ENCODE peak calls at places on chromosomes 4 and X, in six cellular contexts. U is mammary epithelial cell; Y is IMR-90; N is tibial artery; X is esophagus squamous epithelium; K is CD8-positive, alpha-beta memory T cell. F is an unnamed sample. For H3K9me3, the result is how much of the 10 kb centered on the place peaks cover.

GRCh38 chrX:68807818-68808217 is 21.0 kb upstream of the EFNB1 start:
- DNase-seq in U (no peak), Y (no peak), N (no peak), X (no peak), K (no peak), F (no peak)

GRCh38 chr4:185534850-185535761 is at the start of gene PDLIM3:
- DNase-seq in U (peak), Y (peak), N (peak), X (no peak), K (no peak), F (no peak)

GRCh38 chr4:40621592-40622512 is 7.8 kb downstream of the RBM47 start:
- DNase-seq in U (peak), Y (peak), N (peak), X (peak), K (no peak), F (no peak)

GRCh38 chr4:107806196-107806595 is 18.5 kb upstream of the SGMS2 start:
- DNase-seq in U (no peak), Y (no peak), N (no peak), X (no peak), K (no peak), F (no peak)

GRCh38 chr4:2416564-2417195 is 1.8 kb downstream of the ZFYVE28 start:
- DNase-seq in U (no peak), Y (no peak), N (no peak), X (no peak), K (no peak), F (no peak)

GRCh38 chr4:159071178-159071968 is 31.5 kb upstream of the RAPGEF2 start:
- DNase-seq in U (peak), Y (peak), N (no peak), X (no peak), K (no peak), F (no peak)

GRCh38 chr4:77269505-77269904 is 112.5 kb downstream of the CCNG2 start:
- DNase-seq in U (peak), Y (no peak), N (no peak), X (no peak), K (no peak), F (no peak)

GRCh38 chrX:34365482-34365881 is 233.4 kb upstream of the FAM47A start:
- DNase-seq in U (peak), Y (peak), N (no peak), X (no peak), K (no peak), F (no peak)

GRCh38 chr4:8607603-8608481 is 15.3 kb downstream of the CPZ start:
- DNase-seq in U (no peak), Y (no peak), N (no peak), X (no peak), K (peak), F (no peak)

GRCh38 chr4:143335979-143336827 is 473 bp upstream of the GAB1 start:
- DNase-seq in U (peak), Y (peak), N (peak), X (peak), K (no peak), F (no peak)

GRCh38 chr4:186201535-186202230 is 10.3 kb downstream of the CYP4V2 start:
- DNase-seq in U (peak), Y (peak), N (no peak), X (no peak), K (peak), F (peak)

GRCh38 chr4:102324725-102325124 is 20.6 kb downstream of the SLC39A8 start:
- DNase-seq in U (no peak), Y (no peak), N (no peak), X (no peak), K (no peak), F (no peak)

GRCh38 chrX:135324463-135324862 is 15.2 kb downstream of the ETDC start:
- DNase-seq in U (no peak), Y (no peak), N (no peak), X (no peak), K (no peak), F (no peak)

GRCh38 chrX:37553476-37553875 is 18.0 kb upstream of the LANCL3 start:
- DNase-seq in U (no peak), Y (no peak), N (no peak), X (no peak), K (no peak), F (no peak)

GRCh38 chr4:6250235-6250983 is 19.2 kb upstream of the WFS1 start:
- DNase-seq in U (peak), Y (peak), N (no peak), X (no peak), K (no peak), F (no peak)

GRCh38 chr4:37632836-37633235 is 53.3 kb downstream of the RELL1 start:
- DNase-seq in U (no peak), Y (no peak), N (no peak), X (no peak), K (no peak), F (no peak)

GRCh38 chrX:7110821-7111276 is 36.7 kb upstream of the STS start:
- DNase-seq in U (peak), Y (no peak), N (no peak), X (no peak), K (no peak), F (no peak)

GRCh38 chrX:140971385-140971784 is 31.0 kb upstream of the SPANXB1 start:
- DNase-seq in U (no peak), Y (no peak), N (no peak), X (no peak), K (no peak), F (no peak)

GRCh38 chrX:134735015-134735414 is 76.7 kb upstream of the PLAC1 start:
- DNase-seq in U (no peak), Y (no peak), N (no peak), X (no peak), K (no peak), F (no peak)

DNA sequence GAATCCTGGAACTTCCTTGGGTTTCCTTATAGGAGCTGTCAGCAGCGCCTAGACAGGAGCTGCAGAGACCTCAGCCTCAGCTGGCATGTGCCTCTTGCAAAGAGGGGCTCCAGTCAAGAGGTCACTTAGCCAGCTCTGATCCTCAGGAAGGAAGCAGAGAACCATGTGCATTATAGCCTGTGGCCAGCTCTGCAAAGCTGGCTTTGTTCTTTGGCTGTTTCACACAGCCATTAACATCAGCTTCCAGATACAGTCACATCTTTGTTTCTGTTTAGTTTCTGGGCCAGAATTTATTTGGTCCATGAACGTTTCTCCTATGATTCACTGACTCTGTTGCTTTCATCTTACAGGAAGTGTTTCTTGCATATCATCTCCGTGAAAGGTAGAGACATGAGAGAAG is 92.4 kb downstream of the CC2D2A start:
- DNase-seq in U (peak), Y (peak), N (no peak), X (no peak), K (no peak), F (no peak)
- H3K9me3 ChIP-seq in U (under half), Y (under half), N (under half), X (under half), K (under half), F (under half)

GRCh38 chrX:148555101-148555500 is 54.7 kb downstream of the AFF2 start:
- DNase-seq in U (no peak), Y (no peak), N (no peak), X (no peak), K (no peak), F (no peak)
- H3K9me3 ChIP-seq in U (under half), Y (under half), N (under half), X (under half), K (under half), F (under half)

GRCh38 chrX:78075787-78076389 is 28.2 kb upstream of the PGK1 start:
- DNase-seq in U (peak), Y (no peak), N (no peak), X (no peak), K (no peak), F (no peak)
- H3K9me3 ChIP-seq in U (under half), Y (under half), N (under half), X (under half), K (under half), F (under half)

DNA sequence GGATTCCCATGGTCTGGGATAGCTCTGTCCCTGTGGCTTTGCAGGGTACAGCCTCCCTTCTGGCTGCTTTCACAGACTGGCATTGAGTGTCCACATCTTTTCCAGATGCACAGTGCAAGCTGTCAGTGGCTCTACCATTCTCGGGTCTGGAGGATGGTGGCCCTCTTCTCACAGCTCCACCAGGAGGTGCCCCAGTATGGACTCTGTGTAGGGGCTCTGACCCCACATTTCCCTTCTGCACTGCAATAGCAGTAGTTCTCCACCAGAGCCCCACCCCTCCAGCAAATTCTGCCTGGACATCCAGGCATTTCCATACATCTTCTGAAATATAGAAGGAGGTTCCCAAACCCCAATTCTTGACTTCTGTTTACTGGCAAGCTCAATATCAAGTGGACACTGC is 50.2 kb upstream of the GRID2 start:
- DNase-seq in U (no peak), Y (no peak), N (no peak), X (no peak), K (no peak), F (no peak)
- H3K9me3 ChIP-seq in U (under half), Y (under half), N (under half), X (under half), K (under half), F (under half)

DNA sequence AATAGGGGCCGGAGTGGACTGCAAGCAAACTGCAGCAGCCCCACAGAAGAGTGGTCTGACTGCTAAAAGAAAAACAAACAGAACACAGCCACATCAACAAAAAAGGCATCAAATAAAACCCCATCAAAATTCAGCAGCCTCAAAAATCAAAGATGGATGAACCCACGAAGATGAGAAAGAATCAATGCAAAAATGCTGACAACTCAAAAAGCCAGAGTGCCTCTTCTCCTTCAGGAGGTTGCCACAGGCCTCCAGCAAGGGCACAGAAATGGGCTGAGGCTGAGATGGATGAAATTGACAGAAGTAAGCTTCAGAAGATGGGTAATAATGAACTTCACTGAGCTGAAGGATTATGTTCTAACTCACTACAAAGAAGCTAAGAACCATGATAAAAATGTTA is 388.6 kb downstream of the PABPC4L start:
- DNase-seq in U (no peak), Y (no peak), N (no peak), X (no peak), K (no peak), F (no peak)
- H3K9me3 ChIP-seq in U (under half), Y (under half), N (under half), X (under half), K (under half), F (under half)

DNA sequence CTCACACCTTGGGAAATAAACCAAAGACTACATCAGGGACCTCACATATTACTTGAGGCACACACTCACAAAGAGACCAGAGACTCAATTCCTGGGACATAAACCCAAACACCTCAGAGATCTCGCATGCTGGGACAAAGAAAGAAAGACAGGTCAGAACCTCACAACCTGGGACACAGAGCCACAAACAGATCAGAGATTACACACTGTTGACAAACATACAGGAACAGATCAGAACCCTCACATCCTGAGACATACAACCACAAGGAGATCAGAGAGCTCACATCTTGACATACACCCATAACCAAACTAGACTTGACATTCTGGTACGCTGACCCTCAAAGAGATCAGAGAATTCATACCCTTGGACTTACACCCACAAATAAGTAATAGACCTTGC is 17.3 kb downstream of the SUV39H1 start:
- DNase-seq in U (no peak), Y (no peak), N (no peak), X (no peak), K (no peak), F (no peak)
- H3K9me3 ChIP-seq in U (under half), Y (under half), N (under half), X (under half), K (under half), F (under half)